ENCODE peak calls at places on chromosomes 16 and 17, in five cellular contexts. X is spleen, C is breast epithelium, J is left ventricle myocardium inferior, E is right lobe of liver. I is an unnamed sample. For H3K9me3, the result is how much of the 10 kb centered on the place peaks cover.

GRCh38 chr16:22970191-22970845 is 156.4 kb downstream of the HS3ST2 start:
- DNase-seq in E (no peak), J (no peak), X (no peak), C (no peak), I (no peak)

GRCh38 chr17:76077582-76078110 is 1.3 kb upstream of the ZACN start:
- DNase-seq in J (no peak), X (no peak), C (no peak), E (no peak), I (no peak)

GRCh38 chr17:65558683-65559311 is 2.7 kb downstream of the AXIN2 start:
- DNase-seq in X (no peak), E (no peak), C (no peak), J (no peak), I (peak)

GRCh38 chr16:30846649-30847402 is 47.1 kb downstream of the BCL7C start:
- DNase-seq in X (no peak), E (no peak), C (no peak), J (no peak), I (no peak)

GRCh38 chr17:49063652-49064051 is 66.5 kb downstream of the IGF2BP1 start:
- DNase-seq in C (no peak), E (no peak), J (no peak), X (no peak), I (no peak)

GRCh38 chr16:370980-371728 is 816 bp upstream of the MRPL28 start:
- DNase-seq in X (peak), J (no peak), C (no peak), E (no peak), I (peak)

GRCh38 chr17:61565213-61565612 is 25.8 kb downstream of the NACA2 start:
- DNase-seq in E (no peak), C (no peak), J (no peak), X (no peak), I (no peak)

GRCh38 chr16:87921236-87921773 is 15.0 kb downstream of the CA5A start:
- DNase-seq in J (no peak), E (no peak), C (no peak), X (no peak), I (no peak)

GRCh38 chr17:40109471-40109824 is 9.1 kb upstream of the NR1D1 start:
- DNase-seq in J (peak), E (no peak), C (no peak), X (no peak), I (no peak)

GRCh38 chr17:46719889-46720288 is 98.6 kb downstream of the WNT3 start:
- DNase-seq in C (no peak), E (no peak), X (no peak), J (no peak), I (no peak)

GRCh38 chr16:86635926-86636325 is 57.6 kb downstream of the FOXL1 start:
- DNase-seq in J (no peak), E (no peak), X (no peak), C (no peak), I (no peak)

GRCh38 chr16:50229149-50229726 is 37.1 kb upstream of the ADCY7 start:
- DNase-seq in J (no peak), X (no peak), C (no peak), E (no peak), I (no peak)

GRCh38 chr17:42979511-42980273 is at the start of gene PTGES3L:
- DNase-seq in C (no peak), X (peak), E (no peak), J (peak), I (peak)

GRCh38 chr16:4945560-4946502 is 8.9 kb upstream of the PPL start:
- DNase-seq in X (no peak), C (peak), J (peak), E (peak), I (peak)

GRCh38 chr16:75081179-75081859 is 35.3 kb downstream of the LDHD start:
- DNase-seq in E (no peak), X (no peak), J (no peak), C (no peak), I (no peak)

GRCh38 chr16:21101631-21102420 is 48.8 kb downstream of the DNAH3 start:
- DNase-seq in C (no peak), J (peak), E (no peak), X (no peak), I (no peak)

GRCh38 chr17:29155966-29156338 is 24.2 kb downstream of the MYO18A start:
- DNase-seq in E (no peak), X (no peak), J (no peak), C (no peak), I (no peak)

GRCh38 chr17:35750526-35751395 is 2.3 kb downstream of the GAS2L2 start:
- DNase-seq in J (no peak), C (no peak), E (no peak), X (no peak), I (no peak)

GRCh38 chr16:48831081-48831722 is 221.2 kb upstream of the N4BP1 start:
- DNase-seq in E (no peak), X (no peak), J (no peak), C (no peak), I (no peak)

GRCh38 chr17:16288860-16289571 is 64.3 kb downstream of the CENPV start:
- DNase-seq in X (no peak), J (no peak), C (no peak), E (no peak), I (no peak)

GRCh38 chr16:19765860-19766553 is 47.9 kb downstream of the IQCK start:
- DNase-seq in X (no peak), E (peak), C (peak), J (peak), I (peak)

GRCh38 chr16:3021449-3022207 is 1.5 kb downstream of the TNFRSF12A start:
- DNase-seq in J (peak), E (peak), X (no peak), C (peak), I (peak)

GRCh38 chr16:81823111-81823510 is 44.0 kb downstream of the PLCG2 start:
- DNase-seq in J (peak), E (peak), X (peak), C (no peak), I (peak)

GRCh38 chr17:38871247-38871991 is 1.6 kb downstream of the LASP1 start:
- DNase-seq in C (peak), E (peak), X (peak), J (peak), I (peak)

GRCh38 chr17:38871992-38872605 is 2.2 kb downstream of the LASP1 start:
- DNase-seq in J (no peak), X (peak), E (peak), C (no peak), I (peak)

GRCh38 chr17:38873646-38874380 is 4.0 kb downstream of the LASP1 start:
- DNase-seq in X (peak), E (peak), C (no peak), J (no peak), I (no peak)

GRCh38 chr17:38874505-38875419 is 4.9 kb downstream of the LASP1 start:
- DNase-seq in C (no peak), X (no peak), J (no peak), E (no peak), I (no peak)

DNA sequence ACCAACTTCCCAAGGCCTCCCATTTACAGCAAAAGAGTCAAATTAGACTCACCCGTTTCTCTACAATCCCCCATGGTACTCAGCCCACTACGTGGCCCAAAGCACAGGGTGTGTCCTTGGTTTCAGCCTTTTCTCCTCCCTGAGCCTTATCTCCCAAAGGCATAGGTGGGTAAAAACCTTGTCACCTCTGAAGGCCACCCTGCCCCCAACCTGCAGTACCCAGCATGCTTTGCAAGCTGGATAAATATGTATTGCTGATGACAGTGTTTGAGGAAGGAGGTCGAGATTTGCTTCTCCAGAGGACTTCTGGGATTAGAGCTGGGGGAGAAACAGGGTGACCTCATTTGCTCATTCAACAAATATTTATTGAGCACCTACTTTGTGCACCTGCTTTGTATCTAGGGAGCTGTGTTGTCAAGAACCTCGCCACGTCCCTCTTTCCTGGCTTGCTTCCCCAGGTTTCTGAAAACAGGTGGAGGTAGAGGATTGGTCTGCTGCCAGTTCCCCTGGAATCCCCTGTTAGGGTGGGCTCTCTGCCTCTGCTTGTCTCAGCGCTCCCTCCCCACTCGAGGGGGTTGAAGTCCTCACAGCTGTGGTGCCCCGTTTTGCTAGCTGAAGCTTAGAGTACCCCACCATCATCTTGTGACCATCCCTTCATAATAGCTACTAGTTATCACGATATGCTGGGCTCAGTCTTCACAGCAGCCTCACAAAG is 3.0 kb downstream of the LASP1 start:
- DNase-seq in C (no peak), X (no peak), E (peak), J (no peak), I (no peak)
- H3K4me3 ChIP-seq in C (no peak), X (peak), E (peak), J (peak), I (peak)

GRCh38 chr16:35146031-35146710 is 1686.8 kb downstream of the TP53TG3F start:
- DNase-seq in X (peak), C (no peak), E (no peak), J (no peak), I (no peak)
- H3K9me3 ChIP-seq in X (under half), C (half or more), E (under half), J (under half), I (half or more)

DNA sequence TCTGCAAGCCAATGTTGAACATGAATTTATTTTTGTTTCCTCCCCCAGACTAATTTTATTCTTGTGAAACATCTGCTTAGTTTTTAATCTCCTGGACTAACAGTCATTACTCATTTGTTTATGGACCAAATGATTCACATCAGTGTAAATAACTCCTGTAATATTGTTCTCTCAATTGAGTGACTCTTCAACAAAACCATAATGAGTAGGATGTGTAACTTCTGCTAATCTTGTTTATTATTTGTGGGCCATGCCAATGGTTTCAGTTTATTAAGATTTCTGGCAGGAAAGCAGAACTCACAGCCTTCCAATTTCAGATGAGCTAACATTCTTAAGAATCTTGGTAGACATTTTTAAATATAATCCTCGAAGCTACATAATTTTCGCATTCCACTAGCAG is 1216.3 kb upstream of the GOT2 start:
- DNase-seq in C (no peak), J (no peak), X (no peak), E (no peak), I (no peak)
- TF ChIP-seq CTCF in C (no peak), J (no peak), X (no peak), E (no peak), I (no peak)

GRCh38 chr17:63706346-63707102 is 6.6 kb upstream of the LIMD2 start:
- DNase-seq in X (no peak), E (no peak), C (no peak), J (no peak), I (no peak)
- H3K4me3 ChIP-seq in X (peak), E (no peak), C (no peak), J (no peak), I (no peak)

DNA sequence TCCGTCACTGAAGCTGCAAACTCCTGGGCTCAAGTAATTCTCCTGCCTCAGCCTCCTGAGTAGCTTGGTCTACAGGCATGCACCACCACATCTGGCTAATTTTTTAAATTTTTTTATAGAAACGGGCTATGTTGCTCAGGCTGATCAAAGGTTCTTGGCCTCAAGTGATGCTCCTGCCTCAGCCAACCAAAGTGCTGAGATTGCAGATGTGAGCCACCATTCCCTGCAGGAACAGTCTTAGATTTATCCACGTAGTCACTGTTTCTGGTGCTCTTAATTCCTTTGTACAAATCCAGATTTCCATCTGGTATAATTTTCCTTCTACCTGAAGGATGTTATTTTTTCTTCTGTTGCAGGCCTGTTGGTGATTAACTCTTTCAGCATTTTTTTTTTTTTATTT is 13.0 kb downstream of the SLC26A11 start:
- DNase-seq in E (no peak), C (no peak), J (no peak), X (no peak), I (no peak)
- H3K9me3 ChIP-seq in E (under half), C (under half), J (under half), X (under half), I (under half)

GRCh38 chr17:57872536-57872935 is 22.7 kb upstream of the MRPS23 start:
- DNase-seq in C (no peak), J (no peak), E (no peak), X (no peak), I (no peak)

GRCh38 chr17:57871863-57872262 is 22.0 kb upstream of the MRPS23 start:
- DNase-seq in E (no peak), X (no peak), J (no peak), C (no peak), I (no peak)

GRCh38 chr17:57870283-57870635 is 20.4 kb upstream of the MRPS23 start:
- DNase-seq in X (no peak), E (no peak), C (no peak), J (no peak), I (no peak)

GRCh38 chr17:57869599-57870282 is 19.9 kb upstream of the MRPS23 start:
- DNase-seq in C (no peak), E (no peak), J (no peak), X (no peak), I (no peak)

GRCh38 chr17:57871155-57871554 is 21.3 kb upstream of the MRPS23 start:
- DNase-seq in J (no peak), E (no peak), X (no peak), C (no peak), I (no peak)
- TF ChIP-seq CTCF in J (no peak), E (no peak), X (no peak), C (no peak), I (no peak)

GRCh38 chr16:53770641-53771040 is 66.7 kb downstream of the FTO start:
- DNase-seq in E (no peak), X (no peak), J (no peak), C (no peak), I (no peak)
- H3K4me3 ChIP-seq in E (no peak), X (no peak), J (no peak), C (no peak), I (no peak)

GRCh38 chr17:52678211-52678610 is 519.7 kb upstream of the CA10 start:
- DNase-seq in J (no peak), C (no peak), E (no peak), X (no peak), I (no peak)
- H3K9me3 ChIP-seq in J (under half), C (under half), E (under half), X (under half), I (under half)